ENCODE peak calls at places on chromosomes 2 and 18, in four cellular contexts. J is HCT116, H is GM23338, M is spleen. N is an unnamed sample.
A peak's percentile ranks its signal among the peaks of the same experiment; 100 is the strongest.

GRCh38 chr2:11750422-11750821 is 4.0 kb downstream of the LPIN1 start:
- DNase-seq in J (no peak), M (no peak), H (no peak), N (no peak)

GRCh38 chr18:48814490-48815181 is 136.1 kb downstream of the SMAD7 start:
- DNase-seq in M (peak; percentile 56), J (no peak), H (no peak), N (no peak)

GRCh38 chr18:56488739-56489138 is 149.7 kb downstream of the TXNL1 start:
- DNase-seq in J (no peak), H (no peak), M (no peak), N (no peak)

GRCh38 chr2:45813003-45813601 is 161.6 kb downstream of the PRKCE start:
- DNase-seq in M (no peak), J (no peak), H (no peak), N (no peak)

GRCh38 chr2:236919209-236919608 is 166.5 kb upstream of the COPS8 start:
- DNase-seq in M (no peak), H (no peak), J (no peak), N (peak; percentile 88)

GRCh38 chr2:134282638-134283400 is 28.9 kb downstream of the MGAT5 start:
- DNase-seq in J (no peak), M (no peak), H (no peak), N (no peak)

GRCh38 chr2:138132108-138132507 is 167.8 kb downstream of the HNMT start:
- DNase-seq in H (no peak), J (no peak), M (no peak), N (no peak)

GRCh38 chr18:7830468-7830867 is 263.4 kb downstream of the PTPRM start:
- DNase-seq in H (peak; percentile 48), J (peak; percentile 75), M (no peak), N (no peak)

GRCh38 chr2:113754989-113755689 is 1.3 kb downstream of the SLC35F5 start:
- DNase-seq in J (no peak), M (no peak), H (no peak), N (no peak)

GRCh38 chr2:70371753-70372152 is 69.9 kb upstream of the FAM136A start:
- DNase-seq in H (no peak), J (no peak), M (no peak), N (no peak)

GRCh38 chr2:17643031-17643615 is 102.6 kb downstream of the VSNL1 start:
- DNase-seq in M (no peak), H (no peak), J (peak; percentile 78), N (peak; percentile 91)
- TF ChIP-seq POLR2AphosphoS5 in M (no peak), H (no peak), J (peak; percentile 42), N (peak; percentile 57)

DNA sequence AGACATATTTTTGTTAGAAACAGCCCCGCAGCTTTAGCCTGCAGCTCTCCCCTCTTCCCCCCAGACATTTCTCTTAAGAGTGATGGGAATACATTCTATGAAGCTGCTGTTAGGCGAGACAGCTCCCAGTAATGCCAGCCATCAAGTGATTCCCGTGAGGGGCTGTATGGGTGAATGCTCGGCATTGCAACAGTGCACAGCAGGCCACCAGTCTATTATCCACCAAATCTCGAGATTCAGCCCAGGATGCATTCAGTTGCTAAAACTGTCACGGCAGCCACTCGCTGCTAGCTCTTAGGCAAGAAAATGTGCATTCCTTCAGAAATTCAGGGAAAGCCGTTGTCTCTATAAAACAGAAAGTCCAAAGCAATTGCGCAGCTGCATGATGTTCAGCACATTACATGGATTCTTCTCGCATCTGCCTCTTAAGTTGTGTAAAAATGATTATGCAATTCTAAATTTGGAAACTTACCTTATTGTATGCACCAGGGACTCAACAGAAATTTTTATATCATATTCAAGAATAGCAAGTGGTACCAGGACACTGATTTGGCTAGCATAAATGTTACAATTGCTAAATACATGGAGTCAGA is 211.3 kb upstream of the ARL4C start:
- DNase-seq in M (no peak), H (peak; percentile 58), J (no peak), N (peak; percentile 87)
- TF ChIP-seq POLR2AphosphoS5 in M (no peak), H (no peak), J (no peak), N (no peak)

GRCh38 chr2:127083819-127084503 is 23.0 kb downstream of the BIN1 start:
- DNase-seq in H (no peak), M (no peak), J (no peak), N (peak; percentile 96)
- TF ChIP-seq POLR2AphosphoS5 in H (no peak), M (no peak), J (no peak), N (peak; percentile 69)

DNA sequence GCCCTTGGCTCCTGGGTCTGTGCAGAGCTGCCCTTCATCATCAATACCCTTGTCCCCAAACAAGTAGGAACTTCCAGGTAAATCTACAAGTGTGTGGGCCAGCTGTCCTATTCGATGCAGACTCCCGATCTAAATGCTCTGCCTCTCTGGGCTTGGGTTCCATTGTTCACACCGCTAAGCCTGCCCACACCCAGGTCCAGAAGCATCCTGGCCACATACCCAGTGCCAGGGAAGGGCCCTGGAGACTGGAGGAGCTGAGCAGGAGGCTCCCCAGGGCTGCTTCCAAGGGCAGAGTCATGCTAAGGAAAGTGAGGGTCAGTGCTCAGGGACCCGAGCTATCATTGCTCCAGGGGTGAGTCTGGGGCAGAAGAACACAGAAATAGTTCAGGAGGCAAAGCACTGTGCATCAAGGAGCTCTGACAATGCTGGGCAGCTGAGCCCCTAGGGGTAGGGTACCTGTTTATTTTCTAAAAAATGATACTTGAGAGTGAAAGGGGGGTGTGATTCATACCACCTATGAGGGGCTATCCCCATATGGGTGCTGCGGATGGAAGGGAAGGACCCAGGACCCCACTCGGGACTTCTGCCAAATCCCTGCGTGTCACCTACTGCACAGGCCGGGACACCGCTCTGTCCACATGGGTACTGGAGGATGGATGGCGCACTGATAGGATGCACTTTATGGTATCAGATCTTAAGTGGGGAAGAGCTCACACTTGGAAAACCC is 25.8 kb upstream of the TWIST2 start:
- DNase-seq in M (no peak), H (no peak), J (no peak), N (peak; percentile 83)
- TF ChIP-seq POLR2AphosphoS5 in M (no peak), H (no peak), J (no peak), N (no peak)

GRCh38 chr2:217943379-217944321 is 59.1 kb downstream of the TNS1 start:
- DNase-seq in J (peak; percentile 4), H (peak; percentile 88), M (peak; percentile 89), N (no peak)
- TF ChIP-seq POLR2AphosphoS5 in J (no peak), H (peak; percentile 42), M (peak; percentile 91), N (no peak)

GRCh38 chr18:53864758-53865157 is 359.7 kb downstream of the MBD2 start:
- DNase-seq in M (no peak), H (peak; percentile 27), J (no peak), N (no peak)
- TF ChIP-seq POLR2AphosphoS5 in M (no peak), H (no peak), J (no peak), N (no peak)

N was measured in esophagus muscularis mucosa.